ENCODE peak calls at places on chromosomes 16 and 17, in ten cellular contexts. T is mesenchymal stem cell, I is Karpas-422, O is spleen, R is MG63, P is lung, D is mucosa of descending colon, J is neural progenitor cell, S is left lung, E is heart left ventricle. H is an unnamed sample.

GRCh38 chr17:58200024-58200633 is 7.6 kb downstream of the EPX start:
- DNase-seq in P (peak; percentile 64), D (peak; percentile 52), O (peak; percentile 82), E (peak; percentile 18), J (peak; percentile 74), I (peak; percentile 92), S (peak; percentile 51), T (peak; percentile 32), R (peak; percentile 71), H (peak; percentile 81)

GRCh38 chr16:80300876-80301275 is 239.9 kb upstream of the DYNLRB2 start:
- DNase-seq in J (no peak), P (no peak), I (no peak), D (no peak), O (no peak), E (no peak), R (peak; percentile 55), T (no peak), S (no peak), H (peak; percentile 65)

GRCh38 chr16:27240948-27241531 is 27.5 kb downstream of the NSMCE1 start:
- DNase-seq in R (peak; percentile 63), O (peak; percentile 77), D (no peak), I (no peak), P (no peak), E (no peak), J (no peak), S (peak; percentile 27), T (peak; percentile 92), H (no peak)

GRCh38 chr16:88373927-88374492 is 8.7 kb upstream of the ZNF469 start:
- DNase-seq in P (no peak), T (no peak), E (no peak), J (no peak), S (peak; percentile 17), I (no peak), R (no peak), O (peak; percentile 37), D (no peak), H (no peak)

GRCh38 chr16:4179020-4179419 is 62.8 kb upstream of the ADCY9 start:
- DNase-seq in J (no peak), E (no peak), D (no peak), I (no peak), O (no peak), P (peak; percentile 79), R (peak; percentile 53), S (peak; percentile 64), T (peak; percentile 37), H (peak; percentile 11)

GRCh38 chr16:14409563-14409962 is 220.5 kb downstream of the PARN start:
- DNase-seq in D (no peak), R (peak; percentile 80), S (peak; percentile 33), P (no peak), I (no peak), O (no peak), E (no peak), J (no peak), T (peak; percentile 97), H (no peak)

GRCh38 chr16:89120281-89120680 is 26.6 kb downstream of the ACSF3 start:
- DNase-seq in D (peak; percentile 16), T (no peak), P (no peak), R (no peak), I (no peak), E (no peak), O (peak; percentile 58), J (no peak), S (no peak), H (no peak)

GRCh38 chr17:2634361-2634960 is 41.0 kb downstream of the PAFAH1B1 start:
- DNase-seq in O (no peak), P (no peak), D (no peak), I (no peak), J (no peak), R (peak; percentile 56), S (no peak), E (no peak), T (peak; percentile 38), H (peak; percentile 62)

GRCh38 chr17:67435122-67435521 is 58.0 kb downstream of the PITPNC1 start:
- DNase-seq in E (no peak), S (no peak), J (no peak), T (peak; percentile 33), P (no peak), O (no peak), I (no peak), R (no peak), D (no peak), H (no peak)

GRCh38 chr17:36661047-36661666 is 59.8 kb downstream of the MRM1 start:
- DNase-seq in J (no peak), I (no peak), P (no peak), T (no peak), O (no peak), D (no peak), R (no peak), E (no peak), S (no peak), H (no peak)

GRCh38 chr17:36653374-36653773 is 52.0 kb downstream of the MRM1 start:
- DNase-seq in S (no peak), O (no peak), I (no peak), R (no peak), E (no peak), D (no peak), T (no peak), P (no peak), J (peak; percentile 38), H (no peak)

GRCh38 chr17:36657763-36658490 is 56.5 kb downstream of the MRM1 start:
- DNase-seq in D (peak; percentile 63), O (no peak), S (no peak), I (no peak), P (no peak), J (peak; percentile 76), R (no peak), E (no peak), T (peak; percentile 20), H (peak; percentile 61)

GRCh38 chr17:36661688-36662087 is 60.3 kb downstream of the MRM1 start:
- DNase-seq in S (no peak), P (no peak), J (no peak), O (no peak), R (no peak), D (no peak), E (no peak), T (no peak), I (no peak), H (no peak)

DNA sequence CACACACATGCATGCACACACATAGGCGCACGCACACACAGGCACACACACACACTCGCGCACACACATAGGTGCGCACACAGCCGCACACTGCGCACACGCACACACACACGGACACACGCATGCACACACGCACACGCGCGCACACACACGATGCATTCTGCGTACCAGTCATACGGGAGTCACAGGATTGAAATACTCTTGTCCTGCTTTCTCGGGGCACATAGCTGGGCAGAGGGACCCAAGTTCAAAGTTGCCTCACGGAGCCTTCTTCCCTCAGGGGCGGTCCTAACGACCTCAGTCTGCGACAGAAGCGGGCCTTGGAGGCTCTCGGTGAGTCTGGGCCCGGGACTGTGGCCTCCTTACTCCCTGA is 56.0 kb downstream of the MRM1 start:
- DNase-seq in D (no peak), R (no peak), I (no peak), J (no peak), E (no peak), O (no peak), P (no peak), S (no peak), T (no peak), H (peak; percentile 37)
- H3K36me3 ChIP-seq in D (no peaks in the 10 kb centered on the region), R (no peaks in the 10 kb centered on the region), I (no peaks in the 10 kb centered on the region), J (no peaks in the 10 kb centered on the region), E (no peaks in the 10 kb centered on the region), O (no peaks in the 10 kb centered on the region), P (no peaks in the 10 kb centered on the region), S (no peaks in the 10 kb centered on the region), T (no peaks in the 10 kb centered on the region), H (no peaks in the 10 kb centered on the region)

GRCh38 chr17:8574687-8575086 is 55.8 kb downstream of the MYH10 start:
- DNase-seq in D (no peak), E (no peak), T (peak; percentile 12), S (no peak), R (no peak), J (no peak), P (no peak), I (no peak), O (no peak), H (peak; percentile 35)

GRCh38 chr17:8572767-8573166 is 57.8 kb downstream of the MYH10 start:
- DNase-seq in T (peak; percentile 13), S (no peak), D (no peak), R (no peak), P (no peak), E (no peak), J (no peak), O (no peak), I (no peak), H (no peak)

GRCh38 chr17:8576895-8577294 is 53.6 kb downstream of the MYH10 start:
- DNase-seq in R (no peak), J (no peak), D (no peak), T (no peak), S (no peak), O (no peak), P (no peak), I (no peak), E (no peak), H (no peak)

GRCh38 chr17:8581002-8581658 is 49.4 kb downstream of the MYH10 start:
- DNase-seq in R (no peak), J (no peak), T (no peak), E (no peak), D (no peak), S (no peak), I (no peak), O (no peak), P (no peak), H (no peak)

GRCh38 chr17:8577868-8578267 is 52.7 kb downstream of the MYH10 start:
- DNase-seq in P (no peak), D (no peak), J (no peak), S (no peak), R (no peak), I (no peak), O (no peak), T (no peak), E (no peak), H (no peak)
- H3K36me3 ChIP-seq in P (peaks cover 3% of the 10 kb centered on the region), D (no peaks in the 10 kb centered on the region), J (peaks cover 23% of the 10 kb centered on the region), S (no peaks in the 10 kb centered on the region), R (no peaks in the 10 kb centered on the region), I (no peaks in the 10 kb centered on the region), O (no peaks in the 10 kb centered on the region), T (peaks cover 7% of the 10 kb centered on the region), E (no peaks in the 10 kb centered on the region), H (no peaks in the 10 kb centered on the region)

DNA sequence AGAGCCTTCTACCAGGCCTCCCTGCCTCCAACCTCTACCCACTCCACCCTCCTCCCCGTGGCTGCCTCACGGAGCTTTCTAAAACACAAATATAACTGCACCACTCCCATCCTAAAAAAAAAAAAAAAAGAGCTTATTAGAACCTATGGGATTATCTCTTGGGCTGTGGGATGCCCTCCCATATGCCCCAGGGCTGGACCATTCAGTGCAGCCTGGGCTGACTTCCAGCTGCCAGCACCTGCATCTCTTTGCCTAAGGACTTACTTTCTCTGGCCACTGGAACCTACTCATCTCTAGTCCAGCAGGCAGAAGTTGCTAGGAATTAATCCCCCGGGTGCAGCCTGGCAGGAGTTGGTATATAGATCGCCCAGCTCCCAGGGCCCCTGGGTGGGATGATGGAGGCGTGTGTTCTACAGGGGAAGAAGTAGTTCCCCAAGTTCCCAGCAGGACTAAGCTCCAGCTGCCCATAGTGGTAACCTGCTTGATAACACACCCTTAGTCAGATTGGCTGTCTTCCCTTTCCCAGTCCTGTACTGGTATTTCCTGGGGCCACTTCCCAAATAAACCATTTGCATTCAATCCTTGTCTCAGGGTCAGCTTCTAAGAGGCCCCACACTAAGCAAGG is 10.3 kb downstream of the MPP3 start:
- DNase-seq in P (no peak), I (no peak), T (no peak), J (no peak), D (no peak), E (no peak), S (no peak), R (no peak), O (peak; percentile 39), H (no peak)
- H3K36me3 ChIP-seq in P (peaks cover 10% of the 10 kb centered on the region), I (no peaks in the 10 kb centered on the region), T (peaks cover 42% of the 10 kb centered on the region), J (no peaks in the 10 kb centered on the region), D (no peaks in the 10 kb centered on the region), E (peaks cover 22% of the 10 kb centered on the region), S (peaks cover 41% of the 10 kb centered on the region), R (peaks cover 33% of the 10 kb centered on the region), O (no peaks in the 10 kb centered on the region), H (no peaks in the 10 kb centered on the region)

GRCh38 chr17:75064040-75064439 is 17.0 kb downstream of the KCTD2 start:
- DNase-seq in D (no peak), T (no peak), P (no peak), S (no peak), E (no peak), R (no peak), O (no peak), J (no peak), I (no peak), H (no peak)
- H3K36me3 ChIP-seq in D (peaks cover 4% of the 10 kb centered on the region), T (peaks cover 52% of the 10 kb centered on the region), P (peaks cover 2% of the 10 kb centered on the region), S (peaks cover 57% of the 10 kb centered on the region), E (peaks cover 18% of the 10 kb centered on the region), R (peaks cover 37% of the 10 kb centered on the region), O (peaks cover 67% of the 10 kb centered on the region), J (no peaks in the 10 kb centered on the region), I (no peaks in the 10 kb centered on the region), H (peaks cover 31% of the 10 kb centered on the region)